ENCODE peak calls at places on chromosomes 12 and 14, in nine cellular contexts. C, S, B, D, Q, A, E, G and V are unnamed samples.

GRCh38 chr12:80979821-80980220 is 42.1 kb upstream of the LIN7A start:
- DNase-seq in D (no peak), E (no peak), A (no peak), Q (no peak), G (no peak), S (no peak), C (no peak), B (no peak), V (no peak)

GRCh38 chr12:9634177-9634803 is 26.6 kb upstream of the KLRB1 start:
- DNase-seq in A (peak; percentile 76), S (peak; percentile 57), B (peak; percentile 66), C (no peak), E (peak; percentile 83), D (no peak), Q (peak; percentile 41), G (peak; percentile 71), V (peak; percentile 56)

GRCh38 chr12:38138225-38139221 is 178.1 kb upstream of the ALG10B start:
- DNase-seq in C (no peak), D (peak; percentile 80), Q (peak; percentile 19), G (peak; percentile 75), S (peak; percentile 56), B (peak; percentile 72), E (peak; percentile 49), A (peak; percentile 55), V (peak; percentile 77)

GRCh38 chr12:56157201-56158028 is 744 bp upstream of the MYL6 start:
- DNase-seq in S (peak; percentile 90), D (peak; percentile 84), B (peak; percentile 91), E (peak; percentile 85), G (peak; percentile 79), A (peak; percentile 71), C (peak; percentile 63), Q (peak; percentile 58), V (peak; percentile 93)

GRCh38 chr12:65827827-65828231 is 3.5 kb downstream of the HMGA2 start:
- DNase-seq in A (no peak), S (peak; percentile 40), C (no peak), G (no peak), D (no peak), E (no peak), B (peak; percentile 57), Q (no peak), V (peak; percentile 46)

GRCh38 chr12:47722136-47722834 is 3.0 kb downstream of the ENDOU start:
- DNase-seq in Q (no peak), C (no peak), G (no peak), S (no peak), B (no peak), D (no peak), A (no peak), E (no peak), V (no peak)

GRCh38 chr12:17971850-17972249 is 118.1 kb downstream of the RERGL start:
- DNase-seq in S (no peak), D (no peak), Q (no peak), B (no peak), A (no peak), G (no peak), E (no peak), C (no peak), V (no peak)

GRCh38 chr12:131828671-131829350 is 618 bp downstream of the MMP17 start:
- DNase-seq in S (peak; percentile 30), Q (no peak), B (peak; percentile 27), D (no peak), C (no peak), G (no peak), A (no peak), E (no peak), V (peak; percentile 87)

GRCh38 chr12:125272252-125272980 is 207.2 kb downstream of the AACS start:
- DNase-seq in G (no peak), S (peak; percentile 31), D (no peak), E (no peak), C (no peak), B (no peak), Q (no peak), A (no peak), V (no peak)

GRCh38 chr12:65666876-65667275 is 157.4 kb upstream of the HMGA2 start:
- DNase-seq in C (no peak), D (no peak), S (no peak), G (no peak), E (no peak), B (peak; percentile 68), Q (no peak), A (no peak), V (no peak)

GRCh38 chr12:120740871-120741270 is 15.2 kb downstream of the ACADS start:
- DNase-seq in A (no peak), E (no peak), D (no peak), B (no peak), C (no peak), S (no peak), Q (no peak), G (no peak), V (peak; percentile 33)

GRCh38 chr12:120737557-120738251 is 12.1 kb downstream of the ACADS start:
- DNase-seq in Q (no peak), G (no peak), D (no peak), S (peak; percentile 56), B (no peak), A (no peak), E (peak; percentile 57), C (no peak), V (peak; percentile 93)

GRCh38 chr12:120738252-120739030 is 12.8 kb downstream of the ACADS start:
- DNase-seq in A (no peak), G (no peak), B (no peak), E (no peak), D (no peak), S (no peak), Q (no peak), C (no peak), V (no peak)

GRCh38 chr12:120739821-120740613 is 14.4 kb downstream of the ACADS start:
- DNase-seq in Q (no peak), E (no peak), S (peak; percentile 19), C (no peak), B (no peak), A (no peak), D (no peak), G (no peak), V (peak; percentile 49)

DNA sequence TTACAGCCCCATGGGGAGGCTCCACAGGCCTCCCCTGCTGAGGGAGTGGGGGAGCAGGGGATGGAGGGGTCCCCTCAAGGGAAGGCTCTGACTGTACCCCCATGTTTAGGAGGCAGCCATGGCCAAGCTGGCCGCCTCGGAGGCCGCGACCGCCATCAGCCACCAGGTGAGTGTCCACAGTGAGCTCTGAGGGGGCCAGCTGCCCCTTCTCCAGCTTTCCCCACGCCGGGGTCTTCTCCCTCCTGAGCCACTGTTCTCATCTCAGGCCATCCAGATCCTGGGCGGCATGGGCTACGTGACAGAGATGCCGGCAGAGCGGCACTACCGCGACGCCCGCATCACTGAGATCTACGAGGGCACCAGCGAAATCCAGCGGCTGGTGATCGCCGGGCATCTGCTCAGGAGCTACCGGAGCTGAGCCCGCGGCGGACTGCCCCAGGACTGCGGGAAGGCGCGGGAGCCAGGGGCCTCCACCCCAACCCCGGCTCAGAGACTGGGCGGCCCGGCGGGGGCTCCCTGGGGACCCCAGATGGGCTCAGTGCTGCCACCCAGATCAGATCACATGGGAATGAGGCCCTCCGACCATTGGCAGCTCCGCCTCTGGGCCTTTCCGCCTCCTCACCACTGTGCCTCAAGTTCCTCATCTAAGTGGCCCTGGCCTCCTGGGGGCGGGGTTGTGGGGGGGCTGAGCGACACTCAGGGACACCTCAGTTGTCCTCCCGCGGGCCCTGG is 13.6 kb downstream of the ACADS start:
- DNase-seq in D (no peak), C (no peak), Q (no peak), S (no peak), G (no peak), E (no peak), A (no peak), B (no peak), V (peak; percentile 56)
- H3K4me3 ChIP-seq in D (no peak overlapping the region), C (no peak overlapping the region), Q (no peak overlapping the region), S (no peak overlapping the region), G (no peak overlapping the region), E (no peak overlapping the region), A (no peak overlapping the region), B (no peak overlapping the region), V (no peak overlapping the region)

GRCh38 chr14:88452231-88452630 is 66.8 kb downstream of the SPATA7 start:
- DNase-seq in B (no peak), A (no peak), Q (no peak), D (no peak), C (no peak), E (no peak), G (no peak), S (no peak), V (no peak)
- H3K4me3 ChIP-seq in B (no peak overlapping the region), A (no peak overlapping the region), Q (no peak overlapping the region), D (no peak overlapping the region), C (no peak overlapping the region), E (no peak overlapping the region), G (no peak overlapping the region), S (no peak overlapping the region), V (no peak overlapping the region)

GRCh38 chr14:94971750-94972149 is 185.6 kb downstream of the DICER1 start:
- DNase-seq in D (peak; percentile 81), B (peak; percentile 54), G (no peak), A (no peak), S (no peak), Q (no peak), C (no peak), E (no peak), V (no peak)

GRCh38 chr14:94969766-94970165 is 187.6 kb downstream of the DICER1 start:
- DNase-seq in S (no peak), E (no peak), C (no peak), A (no peak), D (no peak), B (no peak), G (no peak), Q (no peak), V (no peak)

GRCh38 chr14:94974422-94974821 is 182.9 kb downstream of the DICER1 start:
- DNase-seq in G (no peak), S (no peak), B (no peak), D (no peak), E (no peak), Q (no peak), C (no peak), A (no peak), V (no peak)

GRCh38 chr14:94974893-94975292 is 182.4 kb downstream of the DICER1 start:
- DNase-seq in B (no peak), E (no peak), C (no peak), D (no peak), A (no peak), S (no peak), Q (no peak), G (no peak), V (no peak)

GRCh38 chr14:94970937-94971730 is 186.2 kb downstream of the DICER1 start:
- DNase-seq in Q (no peak), G (no peak), S (no peak), A (no peak), C (no peak), D (no peak), B (peak; percentile 50), E (no peak), V (no peak)
- H3K4me3 ChIP-seq in Q (no peak overlapping the region), G (no peak overlapping the region), S (no peak overlapping the region), A (no peak overlapping the region), C (no peak overlapping the region), D (no peak overlapping the region), B (no peak overlapping the region), E (no peak overlapping the region), V (no peak overlapping the region)

GRCh38 chr12:98439471-98440164 is 75.8 kb upstream of the TMPO start:
- DNase-seq in E (no peak), Q (no peak), B (peak; percentile 86), G (no peak), C (no peak), S (no peak), D (no peak), A (no peak), V (no peak)
- H3K4me3 ChIP-seq in E (no peak overlapping the region), Q (no peak overlapping the region), B (no peak overlapping the region), G (no peak overlapping the region), C (no peak overlapping the region), S (no peak overlapping the region), D (peak overlapping the region; percentile 1), A (no peak overlapping the region), V (no peak overlapping the region)